ENCODE peak calls at places on chromosomes 4 and X, in ten cellular contexts. One of them, this sample, is unnamed.

GRCh38 chr4:13907255-13907751 is 279.8 kb upstream of the BOD1L1 start:
- DNase-seq in ecto neural progenitor cell: no peak
- DNase-seq in stimulated activated CD4-positive, alpha-beta T cell treated with anti-CD3 and anti-CD28 coated beads, Interleukin-2, amount 100 ng/mL, for 48 hours: no peak
- DNase-seq in activated T-cell treated with anti-CD3 and anti-CD28 coated beads, Interleukin-2, amount 50 U/mL, for 72 hours: no peak
- DNase-seq in AG04450: peak; percentile 90
- DNase-seq in pancreas: no peak
- DNase-seq in activated CD4-positive, alpha-beta T cell treated with anti-CD3 and anti-CD28 coated beads, Interleukin-2, amount 10 ng/mL, durations not matched to agents 7 days and 5 days: no peak
- DNase-seq in aorta: no peak
- DNase-seq in astrocyte: peak; percentile 99
- DNase-seq in choroid plexus epithelial cell: peak; percentile 98
- DNase-seq in this sample: peak; percentile 86

GRCh38 chrX:147894332-147894870 is 17.3 kb upstream of the FMR1 start:
- DNase-seq in ecto neural progenitor cell: no peak
- DNase-seq in stimulated activated CD4-positive, alpha-beta T cell treated with anti-CD3 and anti-CD28 coated beads, Interleukin-2, amount 100 ng/mL, for 48 hours: no peak
- DNase-seq in activated T-cell treated with anti-CD3 and anti-CD28 coated beads, Interleukin-2, amount 50 U/mL, for 72 hours: no peak
- DNase-seq in AG04450: no peak
- DNase-seq in pancreas: no peak
- DNase-seq in activated CD4-positive, alpha-beta T cell treated with anti-CD3 and anti-CD28 coated beads, Interleukin-2, amount 10 ng/mL, durations not matched to agents 7 days and 5 days: no peak
- DNase-seq in aorta: no peak
- DNase-seq in astrocyte: peak; percentile 31
- DNase-seq in choroid plexus epithelial cell: peak; percentile 41
- DNase-seq in this sample: no peak

GRCh38 chrX:124507276-124507675 is 160.9 kb downstream of the SH2D1A start:
- DNase-seq in ecto neural progenitor cell: no peak
- DNase-seq in stimulated activated CD4-positive, alpha-beta T cell treated with anti-CD3 and anti-CD28 coated beads, Interleukin-2, amount 100 ng/mL, for 48 hours: no peak
- DNase-seq in activated T-cell treated with anti-CD3 and anti-CD28 coated beads, Interleukin-2, amount 50 U/mL, for 72 hours: no peak
- DNase-seq in AG04450: no peak
- DNase-seq in pancreas: no peak
- DNase-seq in activated CD4-positive, alpha-beta T cell treated with anti-CD3 and anti-CD28 coated beads, Interleukin-2, amount 10 ng/mL, durations not matched to agents 7 days and 5 days: no peak
- DNase-seq in aorta: no peak
- DNase-seq in astrocyte: peak; percentile 0
- DNase-seq in choroid plexus epithelial cell: no peak
- DNase-seq in this sample: no peak

GRCh38 chr4:104860227-104861123 is 286.2 kb upstream of the TET2 start:
- DNase-seq in ecto neural progenitor cell: peak; percentile 65
- DNase-seq in stimulated activated CD4-positive, alpha-beta T cell treated with anti-CD3 and anti-CD28 coated beads, Interleukin-2, amount 100 ng/mL, for 48 hours: peak; percentile 41
- DNase-seq in activated T-cell treated with anti-CD3 and anti-CD28 coated beads, Interleukin-2, amount 50 U/mL, for 72 hours: peak; percentile 59
- DNase-seq in AG04450: peak; percentile 30
- DNase-seq in pancreas: peak; percentile 66
- DNase-seq in activated CD4-positive, alpha-beta T cell treated with anti-CD3 and anti-CD28 coated beads, Interleukin-2, amount 10 ng/mL, durations not matched to agents 7 days and 5 days: peak; percentile 54
- DNase-seq in aorta: no peak
- DNase-seq in astrocyte: peak; percentile 43
- DNase-seq in choroid plexus epithelial cell: peak; percentile 81
- DNase-seq in this sample: peak; percentile 75

GRCh38 chr4:37268311-37268710 is 23.8 kb downstream of the NWD2 start:
- DNase-seq in ecto neural progenitor cell: no peak
- DNase-seq in stimulated activated CD4-positive, alpha-beta T cell treated with anti-CD3 and anti-CD28 coated beads, Interleukin-2, amount 100 ng/mL, for 48 hours: no peak
- DNase-seq in activated T-cell treated with anti-CD3 and anti-CD28 coated beads, Interleukin-2, amount 50 U/mL, for 72 hours: no peak
- DNase-seq in AG04450: no peak
- DNase-seq in pancreas: no peak
- DNase-seq in activated CD4-positive, alpha-beta T cell treated with anti-CD3 and anti-CD28 coated beads, Interleukin-2, amount 10 ng/mL, durations not matched to agents 7 days and 5 days: no peak
- DNase-seq in aorta: no peak
- DNase-seq in astrocyte: no peak
- DNase-seq in choroid plexus epithelial cell: no peak
- DNase-seq in this sample: no peak

GRCh38 chrX:124098089-124098488 is 136.6 kb downstream of the STAG2 start:
- DNase-seq in ecto neural progenitor cell: no peak
- DNase-seq in stimulated activated CD4-positive, alpha-beta T cell treated with anti-CD3 and anti-CD28 coated beads, Interleukin-2, amount 100 ng/mL, for 48 hours: no peak
- DNase-seq in activated T-cell treated with anti-CD3 and anti-CD28 coated beads, Interleukin-2, amount 50 U/mL, for 72 hours: no peak
- DNase-seq in AG04450: peak; percentile 4
- DNase-seq in pancreas: no peak
- DNase-seq in activated CD4-positive, alpha-beta T cell treated with anti-CD3 and anti-CD28 coated beads, Interleukin-2, amount 10 ng/mL, durations not matched to agents 7 days and 5 days: peak; percentile 27
- DNase-seq in aorta: no peak
- DNase-seq in astrocyte: peak; percentile 24
- DNase-seq in choroid plexus epithelial cell: peak; percentile 65
- DNase-seq in this sample: peak; percentile 48

GRCh38 chr4:3361896-3362295 is 69.1 kb downstream of the RGS12 start:
- DNase-seq in ecto neural progenitor cell: no peak
- DNase-seq in stimulated activated CD4-positive, alpha-beta T cell treated with anti-CD3 and anti-CD28 coated beads, Interleukin-2, amount 100 ng/mL, for 48 hours: no peak
- DNase-seq in activated T-cell treated with anti-CD3 and anti-CD28 coated beads, Interleukin-2, amount 50 U/mL, for 72 hours: no peak
- DNase-seq in AG04450: no peak
- DNase-seq in pancreas: no peak
- DNase-seq in activated CD4-positive, alpha-beta T cell treated with anti-CD3 and anti-CD28 coated beads, Interleukin-2, amount 10 ng/mL, durations not matched to agents 7 days and 5 days: no peak
- DNase-seq in aorta: no peak
- DNase-seq in astrocyte: no peak
- DNase-seq in choroid plexus epithelial cell: no peak
- DNase-seq in this sample: no peak

GRCh38 chrX:119790977-119791436 is 423 bp downstream of the RPL39 start:
- DNase-seq in ecto neural progenitor cell: no peak
- DNase-seq in stimulated activated CD4-positive, alpha-beta T cell treated with anti-CD3 and anti-CD28 coated beads, Interleukin-2, amount 100 ng/mL, for 48 hours: peak; percentile 19
- DNase-seq in activated T-cell treated with anti-CD3 and anti-CD28 coated beads, Interleukin-2, amount 50 U/mL, for 72 hours: peak; percentile 28
- DNase-seq in AG04450: no peak
- DNase-seq in pancreas: peak; percentile 27
- DNase-seq in activated CD4-positive, alpha-beta T cell treated with anti-CD3 and anti-CD28 coated beads, Interleukin-2, amount 10 ng/mL, durations not matched to agents 7 days and 5 days: peak; percentile 46
- DNase-seq in aorta: no peak
- DNase-seq in astrocyte: peak; percentile 10
- DNase-seq in choroid plexus epithelial cell: peak; percentile 52
- DNase-seq in this sample: peak; percentile 66

GRCh38 chrX:53441531-53442321 is 7.6 kb upstream of the HSD17B10 start:
- DNase-seq in ecto neural progenitor cell: peak; percentile 88
- DNase-seq in stimulated activated CD4-positive, alpha-beta T cell treated with anti-CD3 and anti-CD28 coated beads, Interleukin-2, amount 100 ng/mL, for 48 hours: peak; percentile 71
- DNase-seq in activated T-cell treated with anti-CD3 and anti-CD28 coated beads, Interleukin-2, amount 50 U/mL, for 72 hours: peak; percentile 84
- DNase-seq in AG04450: no peak
- DNase-seq in pancreas: peak; percentile 80
- DNase-seq in activated CD4-positive, alpha-beta T cell treated with anti-CD3 and anti-CD28 coated beads, Interleukin-2, amount 10 ng/mL, durations not matched to agents 7 days and 5 days: peak; percentile 73
- DNase-seq in aorta: peak; percentile 88
- DNase-seq in astrocyte: peak; percentile 33
- DNase-seq in choroid plexus epithelial cell: peak; percentile 67
- DNase-seq in this sample: peak; percentile 60

GRCh38 chrX:94400488-94400887 is 726.5 kb downstream of the FAM133A start:
- DNase-seq in ecto neural progenitor cell: no peak
- DNase-seq in stimulated activated CD4-positive, alpha-beta T cell treated with anti-CD3 and anti-CD28 coated beads, Interleukin-2, amount 100 ng/mL, for 48 hours: no peak
- DNase-seq in activated T-cell treated with anti-CD3 and anti-CD28 coated beads, Interleukin-2, amount 50 U/mL, for 72 hours: no peak
- DNase-seq in AG04450: no peak
- DNase-seq in pancreas: no peak
- DNase-seq in activated CD4-positive, alpha-beta T cell treated with anti-CD3 and anti-CD28 coated beads, Interleukin-2, amount 10 ng/mL, durations not matched to agents 7 days and 5 days: no peak
- DNase-seq in aorta: no peak
- DNase-seq in astrocyte: no peak
- DNase-seq in choroid plexus epithelial cell: no peak
- DNase-seq in this sample: no peak

GRCh38 chr4:147054241-147054902 is 108.7 kb upstream of the TTC29 start:
- DNase-seq in ecto neural progenitor cell: no peak
- DNase-seq in stimulated activated CD4-positive, alpha-beta T cell treated with anti-CD3 and anti-CD28 coated beads, Interleukin-2, amount 100 ng/mL, for 48 hours: no peak
- DNase-seq in activated T-cell treated with anti-CD3 and anti-CD28 coated beads, Interleukin-2, amount 50 U/mL, for 72 hours: no peak
- DNase-seq in AG04450: no peak
- DNase-seq in pancreas: no peak
- DNase-seq in activated CD4-positive, alpha-beta T cell treated with anti-CD3 and anti-CD28 coated beads, Interleukin-2, amount 10 ng/mL, durations not matched to agents 7 days and 5 days: no peak
- DNase-seq in aorta: no peak
- DNase-seq in astrocyte: peak; percentile 37
- DNase-seq in choroid plexus epithelial cell: no peak
- DNase-seq in this sample: no peak

GRCh38 chr4:78379991-78380739 is 171.4 kb upstream of the ANXA3 start:
- DNase-seq in ecto neural progenitor cell: no peak
- DNase-seq in stimulated activated CD4-positive, alpha-beta T cell treated with anti-CD3 and anti-CD28 coated beads, Interleukin-2, amount 100 ng/mL, for 48 hours: no peak
- DNase-seq in activated T-cell treated with anti-CD3 and anti-CD28 coated beads, Interleukin-2, amount 50 U/mL, for 72 hours: no peak
- DNase-seq in AG04450: no peak
- DNase-seq in pancreas: no peak
- DNase-seq in activated CD4-positive, alpha-beta T cell treated with anti-CD3 and anti-CD28 coated beads, Interleukin-2, amount 10 ng/mL, durations not matched to agents 7 days and 5 days: no peak
- DNase-seq in aorta: no peak
- DNase-seq in astrocyte: peak; percentile 59
- DNase-seq in choroid plexus epithelial cell: peak; percentile 15
- DNase-seq in this sample: no peak

GRCh38 chr4:3809451-3810110 is 43.4 kb downstream of the ADRA2C start:
- DNase-seq in ecto neural progenitor cell: no peak
- DNase-seq in stimulated activated CD4-positive, alpha-beta T cell treated with anti-CD3 and anti-CD28 coated beads, Interleukin-2, amount 100 ng/mL, for 48 hours: no peak
- DNase-seq in activated T-cell treated with anti-CD3 and anti-CD28 coated beads, Interleukin-2, amount 50 U/mL, for 72 hours: no peak
- DNase-seq in AG04450: no peak
- DNase-seq in pancreas: no peak
- DNase-seq in activated CD4-positive, alpha-beta T cell treated with anti-CD3 and anti-CD28 coated beads, Interleukin-2, amount 10 ng/mL, durations not matched to agents 7 days and 5 days: no peak
- DNase-seq in aorta: peak; percentile 20
- DNase-seq in astrocyte: no peak
- DNase-seq in choroid plexus epithelial cell: no peak
- DNase-seq in this sample: no peak

GRCh38 chr4:73613130-73613529 is 7.1 kb downstream of the RASSF6 start:
- DNase-seq in ecto neural progenitor cell: no peak
- DNase-seq in stimulated activated CD4-positive, alpha-beta T cell treated with anti-CD3 and anti-CD28 coated beads, Interleukin-2, amount 100 ng/mL, for 48 hours: no peak
- DNase-seq in activated T-cell treated with anti-CD3 and anti-CD28 coated beads, Interleukin-2, amount 50 U/mL, for 72 hours: no peak
- DNase-seq in AG04450: no peak
- DNase-seq in pancreas: no peak
- DNase-seq in activated CD4-positive, alpha-beta T cell treated with anti-CD3 and anti-CD28 coated beads, Interleukin-2, amount 10 ng/mL, durations not matched to agents 7 days and 5 days: no peak
- DNase-seq in aorta: no peak
- DNase-seq in astrocyte: no peak
- DNase-seq in choroid plexus epithelial cell: no peak
- DNase-seq in this sample: no peak

GRCh38 chr4:128283071-128283470 is 4.5 kb downstream of the PGRMC2 start:
- DNase-seq in ecto neural progenitor cell: no peak
- DNase-seq in stimulated activated CD4-positive, alpha-beta T cell treated with anti-CD3 and anti-CD28 coated beads, Interleukin-2, amount 100 ng/mL, for 48 hours: no peak
- DNase-seq in activated T-cell treated with anti-CD3 and anti-CD28 coated beads, Interleukin-2, amount 50 U/mL, for 72 hours: no peak
- DNase-seq in AG04450: no peak
- DNase-seq in pancreas: no peak
- DNase-seq in activated CD4-positive, alpha-beta T cell treated with anti-CD3 and anti-CD28 coated beads, Interleukin-2, amount 10 ng/mL, durations not matched to agents 7 days and 5 days: no peak
- DNase-seq in aorta: no peak
- DNase-seq in astrocyte: no peak
- DNase-seq in choroid plexus epithelial cell: no peak
- DNase-seq in this sample: no peak

GRCh38 chr4:182338731-182339130 is 95.5 kb downstream of the TENM3 start:
- DNase-seq in ecto neural progenitor cell: no peak
- DNase-seq in stimulated activated CD4-positive, alpha-beta T cell treated with anti-CD3 and anti-CD28 coated beads, Interleukin-2, amount 100 ng/mL, for 48 hours: no peak
- DNase-seq in activated T-cell treated with anti-CD3 and anti-CD28 coated beads, Interleukin-2, amount 50 U/mL, for 72 hours: no peak
- DNase-seq in AG04450: no peak
- DNase-seq in pancreas: no peak
- DNase-seq in activated CD4-positive, alpha-beta T cell treated with anti-CD3 and anti-CD28 coated beads, Interleukin-2, amount 10 ng/mL, durations not matched to agents 7 days and 5 days: no peak
- DNase-seq in aorta: no peak
- DNase-seq in astrocyte: peak; percentile 41
- DNase-seq in choroid plexus epithelial cell: peak; percentile 8
- DNase-seq in this sample: no peak

This sample was measured in dermis blood vessel endothelial cell.